ENCODE peak calls at places on chromosomes 6 and 20, in nine cellular contexts. K, C, J, H, X, A, R, Z and Q are unnamed samples.
A peak's percentile ranks its signal among the peaks of the same experiment; 100 is the strongest.

GRCh38 chr6:43317968-43318367 is 9.3 kb upstream of the CRIP3 start:
- DNase-seq in K (no peak), X (peak; percentile 93), C (no peak), H (no peak), A (no peak), J (no peak), R (no peak), Z (no peak), Q (no peak)

GRCh38 chr6:17021539-17021889 is 80.3 kb upstream of the STMND1 start:
- DNase-seq in H (peak; percentile 93), C (no peak), R (no peak), J (no peak), Z (no peak), K (no peak), A (no peak), X (no peak), Q (peak; percentile 94)

GRCh38 chr6:99492137-99492536 is 23.1 kb downstream of the USP45 start:
- DNase-seq in A (no peak), K (no peak), R (no peak), X (no peak), C (no peak), Z (no peak), J (no peak), H (no peak), Q (no peak)

GRCh38 chr20:13671500-13672288 is 33.0 kb upstream of the TASP1 start:
- DNase-seq in A (no peak), K (no peak), Z (no peak), H (peak; percentile 62), R (no peak), C (no peak), J (peak; percentile 33), X (no peak), Q (peak; percentile 90)

GRCh38 chr6:36610576-36611336 is 16.6 kb downstream of the SRSF3 start:
- DNase-seq in R (no peak), C (no peak), X (no peak), K (no peak), H (no peak), J (no peak), Z (no peak), A (no peak), Q (peak; percentile 10)

GRCh38 chr6:156279306-156279969 is 497.7 kb upstream of the ARID1B start:
- DNase-seq in H (no peak), J (no peak), K (no peak), R (no peak), C (peak; percentile 98), A (peak; percentile 83), Z (no peak), X (no peak), Q (no peak)

GRCh38 chr6:148521158-148521557 is 178.5 kb downstream of the SASH1 start:
- DNase-seq in K (no peak), C (peak; percentile 18), A (no peak), H (no peak), Z (no peak), X (peak; percentile 89), J (no peak), R (no peak), Q (no peak)

GRCh38 chr6:89928604-89929003 is 34.3 kb downstream of the GJA10 start:
- DNase-seq in C (no peak), Z (no peak), R (no peak), X (no peak), J (peak; percentile 53), K (no peak), A (no peak), H (peak; percentile 63), Q (peak; percentile 58)

GRCh38 chr6:1622220-1622841 is 12.6 kb downstream of the FOXC1 start:
- DNase-seq in C (no peak), A (no peak), J (no peak), X (no peak), H (no peak), R (no peak), K (no peak), Z (no peak), Q (peak; percentile 95)

GRCh38 chr6:132399376-132400074 is 1.8 kb downstream of the MOXD1 start:
- DNase-seq in Z (no peak), X (no peak), C (no peak), A (no peak), J (peak; percentile 80), K (no peak), R (no peak), H (peak; percentile 85), Q (peak; percentile 94)

GRCh38 chr6:158467923-158468322 is 92.0 kb upstream of the TMEM181 start:
- DNase-seq in C (no peak), X (no peak), R (no peak), K (peak; percentile 73), H (no peak), J (no peak), Z (peak; percentile 50), A (no peak), Q (no peak)

GRCh38 chr6:131937703-131938631 is 13.2 kb downstream of the CCN2 start:
- DNase-seq in J (peak; percentile 60), K (no peak), H (peak; percentile 88), X (no peak), R (peak; percentile 100), Z (no peak), C (no peak), A (no peak), Q (no peak)

GRCh38 chr20:48292806-48293205 is 507.5 kb upstream of the SULF2 start:
- DNase-seq in K (peak; percentile 76), A (no peak), X (no peak), J (peak; percentile 60), C (no peak), Z (peak; percentile 40), R (no peak), H (no peak), Q (no peak)

GRCh38 chr6:90286884-90287488 is 9.7 kb downstream of the BACH2 start:
- DNase-seq in C (peak; percentile 89), R (peak; percentile 28), H (peak; percentile 20), X (peak; percentile 86), J (peak; percentile 72), A (peak; percentile 76), K (peak; percentile 95), Z (peak; percentile 79), Q (no peak)

GRCh38 chr6:158818580-158819212 is 472 bp downstream of the EZR start:
- DNase-seq in J (peak; percentile 38), X (peak; percentile 86), H (peak; percentile 65), K (peak; percentile 73), R (peak; percentile 54), Z (peak; percentile 81), C (peak; percentile 80), A (peak; percentile 42), Q (peak; percentile 97)

GRCh38 chr6:108114861-108115597 is 40.5 kb upstream of the OSTM1 start:
- DNase-seq in J (peak; percentile 34), H (peak; percentile 55), K (peak; percentile 87), Z (peak; percentile 89), X (no peak), A (no peak), C (no peak), R (no peak), Q (peak; percentile 94)

GRCh38 chr6:13873288-13874190 is 51.2 kb upstream of the RNF182 start:
- DNase-seq in Z (peak; percentile 86), C (peak; percentile 49), K (peak; percentile 95), R (peak; percentile 69), J (peak; percentile 79), H (no peak), X (peak; percentile 85), A (peak; percentile 55), Q (peak; percentile 92)

DNA sequence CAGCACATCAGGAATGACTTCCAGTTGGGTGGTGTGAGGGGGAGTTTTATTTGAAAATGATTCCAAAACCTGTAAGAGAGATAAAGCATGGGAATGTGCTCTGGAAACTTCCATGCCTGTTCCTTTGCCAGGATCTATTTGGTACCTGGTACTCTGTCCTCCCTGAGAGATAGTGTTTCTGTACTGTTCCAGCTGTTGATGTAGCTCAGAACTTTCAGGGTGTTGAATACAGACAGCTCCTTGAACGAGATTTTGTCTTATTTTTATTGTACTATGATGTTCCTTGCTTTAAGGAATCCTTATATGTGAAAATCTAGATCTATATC is 148.7 kb upstream of the RIPOR2 start:
- DNase-seq in J (no peak), H (no peak), Z (no peak), R (no peak), X (no peak), C (no peak), K (no peak), A (no peak), Q (no peak)
- H3K27ac ChIP-seq in J (no peak overlapping the region), H (no peak overlapping the region), Z (no peak overlapping the region), R (no peak overlapping the region), X (no peak overlapping the region), C (no peak overlapping the region), K (no peak overlapping the region), A (no peak overlapping the region), Q (no peak overlapping the region)

DNA sequence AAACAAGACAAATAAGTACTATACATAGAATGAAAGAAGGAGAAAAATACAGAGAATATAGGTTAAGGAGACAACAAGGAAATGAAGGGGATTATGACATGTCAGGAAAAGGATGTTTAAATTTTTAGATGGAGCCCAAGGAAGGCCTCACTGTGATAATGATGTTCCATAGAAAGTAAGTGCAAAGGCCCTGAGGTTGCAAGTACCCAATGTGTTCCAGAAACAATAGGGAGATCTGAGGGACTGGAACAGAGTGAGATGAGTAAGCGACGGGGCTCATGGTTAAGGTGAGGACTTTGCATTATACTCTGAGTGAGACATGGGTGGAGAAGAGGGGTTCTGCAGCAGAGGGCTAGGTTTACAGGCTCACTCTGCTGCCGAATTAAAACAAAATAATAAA is 122.8 kb upstream of the BCLAF1 start:
- DNase-seq in R (no peak), K (no peak), J (no peak), A (no peak), H (no peak), C (no peak), Z (no peak), X (no peak), Q (no peak)
- H2AFZ ChIP-seq in R (no peak overlapping the region), K (no peak overlapping the region), J (no peak overlapping the region), A (no peak overlapping the region), H (no peak overlapping the region), C (no peak overlapping the region), Z (no peak overlapping the region), X (no peak overlapping the region), Q (no peak overlapping the region)

DNA sequence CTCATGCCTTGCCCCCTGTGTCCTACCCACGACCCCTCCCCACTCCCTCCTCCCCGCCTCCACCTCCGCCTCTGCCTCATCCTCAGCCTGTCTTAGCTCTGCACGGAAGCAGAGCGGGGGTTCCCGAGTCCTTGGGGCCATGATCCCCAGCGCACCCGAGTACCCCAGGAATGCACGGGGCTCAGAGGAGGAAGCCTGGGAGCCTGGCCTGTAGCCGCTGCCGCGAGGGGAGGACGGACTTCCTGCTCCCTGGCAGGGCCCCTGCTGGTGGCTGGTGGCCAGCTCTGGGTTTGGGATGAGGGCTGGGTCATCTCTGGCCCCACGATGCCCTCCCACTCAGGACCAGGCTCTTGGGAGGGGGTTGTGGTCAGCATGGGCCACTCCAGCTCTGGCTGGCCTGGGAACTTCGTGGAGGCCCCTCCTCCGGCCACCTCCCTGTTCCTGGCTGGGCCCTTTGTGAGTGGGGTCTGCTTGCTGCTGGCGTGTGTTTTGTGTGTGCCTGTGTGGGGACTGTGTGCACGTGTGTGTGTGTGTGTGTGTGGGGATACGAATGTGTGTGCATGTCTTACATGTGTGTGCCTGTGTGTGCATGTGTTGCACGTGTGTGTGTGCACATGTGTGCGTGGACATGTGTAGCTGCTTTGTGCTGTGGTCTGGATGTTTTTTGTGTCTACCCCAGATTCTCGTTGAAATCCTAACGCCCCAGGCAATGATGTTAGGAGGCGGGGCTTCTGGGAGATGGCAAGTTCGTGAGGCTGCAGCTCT is 1.2 kb upstream of the RBBP8NL start:
- DNase-seq in X (no peak), C (no peak), R (no peak), A (no peak), H (no peak), Z (no peak), K (no peak), J (no peak), Q (no peak)
- H3K27ac ChIP-seq in X (no peak overlapping the region), C (no peak overlapping the region), R (no peak overlapping the region), A (no peak overlapping the region), H (no peak overlapping the region), Z (no peak overlapping the region), K (no peak overlapping the region), J (no peak overlapping the region), Q (no peak overlapping the region)

GRCh38 chr6:2818593-2818992 is 23.1 kb downstream of the SERPINB1 start:
- DNase-seq in A (no peak), J (peak; percentile 58), K (no peak), C (no peak), X (no peak), H (peak; percentile 66), Z (no peak), R (no peak), Q (no peak)
- H2AFZ ChIP-seq in A (no peak overlapping the region), J (peak overlapping the region; percentile 25), K (no peak overlapping the region), C (no peak overlapping the region), X (no peak overlapping the region), H (no peak overlapping the region), Z (no peak overlapping the region), R (peak overlapping the region; percentile 80), Q (peak overlapping the region; percentile 55)